ENCODE peak calls at places on chromosomes 2 and 18, in ten cellular contexts. Q is stimulated activated CD8-positive, alpha-beta memory T cell treated with anti-CD3 and anti-CD28 coated beads, Interleukin-4, amount 100 ng/mL, for 4 hours; W is amniotic stem cell; J is activated naive CD4-positive, alpha-beta T cell treated with anti-CD3 and anti-CD28 coated beads, Interleukin-2, amount 10 ng/mL, durations not matched to agents 7 days and 5 days; D is HS-5; U is neural progenitor cell; H is left ventricle myocardium inferior; K is kidney epithelial cell; P is effector CD4-positive, alpha-beta T cell; A is left lung. L is an unnamed sample.

GRCh38 chr2:12716250-12717190 is at the start of gene TRIB2:
- DNase-seq in Q (peak; percentile 82), W (peak; percentile 90), J (peak; percentile 93), D (no peak), U (peak; percentile 91), H (peak; percentile 94), K (no peak), P (peak; percentile 86), A (peak; percentile 93), L (peak; percentile 94)

GRCh38 chr2:106582431-106583143 is 95.4 kb downstream of the CD8B2 start:
- DNase-seq in Q (peak; percentile 21), W (peak; percentile 60), J (peak; percentile 72), D (peak; percentile 58), U (peak; percentile 86), H (peak; percentile 58), K (peak; percentile 31), P (peak; percentile 37), A (peak; percentile 70), L (peak; percentile 89)

GRCh38 chr2:140248623-140249022 is 1468.4 kb upstream of the NXPH2 start:
- DNase-seq in Q (no peak), W (no peak), J (no peak), D (no peak), U (no peak), H (no peak), K (no peak), P (no peak), A (no peak), L (no peak)

GRCh38 chr2:26609839-26610277 is 31.3 kb downstream of the CIB4 start:
- DNase-seq in Q (no peak), W (no peak), J (peak; percentile 45), D (no peak), U (no peak), H (no peak), K (no peak), P (no peak), A (no peak), L (no peak)

GRCh38 chr2:241598487-241598886 is 38.5 kb downstream of the THAP4 start:
- DNase-seq in Q (no peak), W (no peak), J (no peak), D (no peak), U (peak; percentile 24), H (no peak), K (no peak), P (no peak), A (no peak), L (peak; percentile 59)

GRCh38 chr2:150477347-150477746 is 10.1 kb downstream of the RND3 start:
- DNase-seq in Q (no peak), W (no peak), J (no peak), D (no peak), U (no peak), H (no peak), K (no peak), P (no peak), A (no peak), L (no peak)

GRCh38 chr2:237998530-237998929 is 31.7 kb downstream of the UBE2F start:
- DNase-seq in Q (peak; percentile 13), W (no peak), J (no peak), D (no peak), U (no peak), H (no peak), K (no peak), P (no peak), A (no peak), L (no peak)

GRCh38 chr2:178858896-178859628 is 51.8 kb upstream of the TTN start:
- DNase-seq in Q (no peak), W (no peak), J (no peak), D (no peak), U (no peak), H (no peak), K (no peak), P (no peak), A (no peak), L (no peak)

GRCh38 chr18:43665239-43665788 is 388.0 kb upstream of the SYT4 start:
- DNase-seq in Q (no peak), W (peak; percentile 82), J (no peak), D (peak; percentile 41), U (no peak), H (no peak), K (peak; percentile 67), P (no peak), A (no peak), L (no peak)

GRCh38 chr2:239012228-239012627 is 164.3 kb downstream of the TWIST2 start:
- DNase-seq in Q (no peak), W (no peak), J (peak; percentile 8), D (no peak), U (no peak), H (no peak), K (no peak), P (no peak), A (no peak), L (no peak)

GRCh38 chr2:15630121-15630957 is 38.7 kb downstream of the DDX1 start:
- DNase-seq in Q (no peak), W (no peak), J (no peak), D (no peak), U (no peak), H (no peak), K (no peak), P (no peak), A (no peak), L (no peak)

GRCh38 chr2:179562330-179562885 is 297.8 kb upstream of the SESTD1 start:
- DNase-seq in Q (no peak), W (no peak), J (no peak), D (no peak), U (peak; percentile 25), H (no peak), K (no peak), P (no peak), A (no peak), L (no peak)

GRCh38 chr2:218295029-218295428 is 2.7 kb upstream of the TMBIM1 start:
- DNase-seq in Q (no peak), W (no peak), J (no peak), D (no peak), U (no peak), H (no peak), K (no peak), P (no peak), A (no peak), L (no peak)

GRCh38 chr18:46590103-46590502 is 66.9 kb downstream of the LOXHD1 start:
- DNase-seq in Q (no peak), W (no peak), J (no peak), D (no peak), U (peak; percentile 18), H (no peak), K (no peak), P (no peak), A (no peak), L (no peak)

GRCh38 chr18:6069103-6069502 is 173.8 kb upstream of the TMEM200C start:
- DNase-seq in Q (no peak), W (no peak), J (no peak), D (no peak), U (no peak), H (no peak), K (no peak), P (no peak), A (no peak), L (no peak)

GRCh38 chr2:647003-647560 is 30.1 kb downstream of the TMEM18 start:
- DNase-seq in Q (no peak), W (no peak), J (no peak), D (no peak), U (no peak), H (no peak), K (no peak), P (no peak), A (no peak), L (no peak)

GRCh38 chr2:8421658-8422499 is 260.0 kb upstream of the ID2 start:
- DNase-seq in Q (no peak), W (no peak), J (no peak), D (no peak), U (no peak), H (no peak), K (no peak), P (no peak), A (no peak), L (no peak)

GRCh38 chr2:204574473-204574872 is 29.2 kb downstream of the PARD3B start:
- DNase-seq in Q (no peak), W (no peak), J (no peak), D (no peak), U (no peak), H (no peak), K (no peak), P (no peak), A (no peak), L (no peak)

GRCh38 chr2:100878000-100878786 is 58.3 kb downstream of the NPAS2 start:
- DNase-seq in Q (no peak), W (no peak), J (no peak), D (no peak), U (no peak), H (peak; percentile 37), K (no peak), P (no peak), A (no peak), L (no peak)

GRCh38 chr2:238700122-238700457 is 147.8 kb upstream of the TWIST2 start:
- DNase-seq in Q (no peak), W (no peak), J (no peak), D (no peak), U (no peak), H (peak; percentile 55), K (no peak), P (no peak), A (no peak), L (no peak)

GRCh38 chr2:119431155-119431975 is at the start of gene TMEM37:
- DNase-seq in Q (no peak), W (peak; percentile 0), J (no peak), D (no peak), U (peak; percentile 94), H (peak; percentile 72), K (no peak), P (no peak), A (peak; percentile 88), L (no peak)

GRCh38 chr2:63843093-63843492 is 1.4 kb downstream of the UGP2 start:
- DNase-seq in Q (no peak), W (no peak), J (no peak), D (no peak), U (no peak), H (no peak), K (no peak), P (no peak), A (no peak), L (no peak)

GRCh38 chr2:236395067-236395466 is 130.9 kb upstream of the ASB18 start:
- DNase-seq in Q (no peak), W (no peak), J (no peak), D (no peak), U (no peak), H (no peak), K (no peak), P (no peak), A (no peak), L (no peak)

GRCh38 chr2:84830095-84830494 is 50.8 kb downstream of the TRABD2A start:
- DNase-seq in Q (no peak), W (no peak), J (no peak), D (no peak), U (no peak), H (peak; percentile 26), K (no peak), P (no peak), A (peak; percentile 84), L (no peak)

GRCh38 chr2:37376421-37377186 is 32.2 kb downstream of the QPCT start:
- DNase-seq in Q (no peak), W (no peak), J (peak; percentile 59), D (no peak), U (no peak), H (no peak), K (no peak), P (no peak), A (no peak), L (no peak)

GRCh38 chr2:211093743-211094303 is 537.4 kb downstream of the CPS1 start:
- DNase-seq in Q (no peak), W (no peak), J (no peak), D (no peak), U (no peak), H (no peak), K (no peak), P (no peak), A (no peak), L (no peak)

GRCh38 chr18:28512357-28512756 is 335.4 kb upstream of the CDH2 start:
- DNase-seq in Q (no peak), W (no peak), J (no peak), D (no peak), U (no peak), H (no peak), K (no peak), P (no peak), A (no peak), L (no peak)

GRCh38 chr18:35730738-35731370 is 149.3 kb downstream of the GALNT1 start:
- DNase-seq in Q (no peak), W (no peak), J (no peak), D (no peak), U (peak; percentile 21), H (peak; percentile 40), K (peak; percentile 34), P (no peak), A (no peak), L (no peak)

L was measured in cerebellum.